ENCODE peak calls at places on chromosomes 4 and X, in six cellular contexts. F is uterus; A is Right ventricle myocardium superior; C is T-helper 2 cell treated with Interferon-gamma antibody and Interleukin-4, amounts not matched to agents 5 μg/mL and 100 μg/mL, for 36 hours; S is cerebellar nuclear complex; X is GM06990. V is an unnamed sample.

GRCh38 chrX:113962338-113962737 is 621.5 kb upstream of the HTR2C start:
- DNase-seq in F (no peak), A (no peak), S (no peak), C (no peak), X (no peak), V (no peak)

GRCh38 chr4:128061566-128062536 is 739 bp downstream of the LARP1B start:
- DNase-seq in C (peak), X (peak), S (peak), A (peak), F (peak), V (peak)

GRCh38 chr4:169906821-169907220 is 119.4 kb downstream of the MFAP3L start:
- DNase-seq in C (no peak), S (no peak), A (no peak), X (no peak), F (no peak), V (no peak)

GRCh38 chrX:118207831-118208453 is 91.3 kb upstream of the KLHL13 start:
- DNase-seq in A (no peak), X (no peak), F (no peak), S (no peak), C (no peak), V (no peak)

GRCh38 chr4:182645511-182645910 is 271.7 kb downstream of the DCTD start:
- DNase-seq in C (no peak), S (no peak), F (no peak), A (no peak), X (no peak), V (no peak)

GRCh38 chr4:124212835-124213640 is 499.5 kb downstream of the ANKRD50 start:
- DNase-seq in S (no peak), X (no peak), F (peak), A (no peak), C (no peak), V (no peak)

GRCh38 chr4:166341992-166342391 is 469.0 kb downstream of the TLL1 start:
- DNase-seq in F (no peak), A (no peak), C (no peak), X (no peak), S (no peak), V (no peak)

GRCh38 chr4:38013461-38014366 is 53.5 kb downstream of the PTTG2 start:
- DNase-seq in A (peak), C (no peak), X (no peak), S (peak), F (no peak), V (no peak)

GRCh38 chrX:2710041-2710471 is 19.0 kb downstream of the CD99 start:
- DNase-seq in X (no peak), F (no peak), A (peak), C (peak), S (no peak), V (peak)

GRCh38 chr4:102534845-102535244 is 33.7 kb downstream of the NFKB1 start:
- DNase-seq in A (no peak), X (no peak), C (no peak), S (no peak), F (no peak), V (no peak)

GRCh38 chr4:48490012-48490679 is at the start of gene ZAR1:
- DNase-seq in C (no peak), S (no peak), X (no peak), A (no peak), F (no peak), V (no peak)

GRCh38 chrX:17718649-17719165 is 18.6 kb upstream of the SCML1 start:
- DNase-seq in A (no peak), C (no peak), F (no peak), X (no peak), S (no peak), V (no peak)

GRCh38 chrX:129600981-129601424 is 53.8 kb downstream of the APLN start:
- DNase-seq in F (no peak), A (no peak), X (no peak), C (no peak), S (no peak), V (peak)

GRCh38 chrX:39519566-39520301 is 578.0 kb downstream of the BCOR start:
- DNase-seq in S (no peak), F (no peak), C (no peak), A (peak), X (no peak), V (no peak)

GRCh38 chrX:110145854-110146253 is 142.9 kb downstream of the TMEM164 start:
- DNase-seq in A (no peak), S (no peak), F (peak), C (no peak), X (no peak), V (no peak)

GRCh38 chrX:129525162-129525561 is 1.9 kb upstream of the SMARCA1 start:
- DNase-seq in C (no peak), A (no peak), X (no peak), F (no peak), S (no peak), V (no peak)